ENCODE peak calls at places on chromosomes 7 and 10, in six cellular contexts. One of them, this sample, is unnamed. For H3K4me1, the result is how much of the 10 kb centered on the place peaks cover.

GRCh38 chr7:42940985-42941847 is 9.0 kb downstream of the MRPL32 start:
- DNase-seq in sigmoid colon: peak
- DNase-seq in hepatocyte: peak
- DNase-seq in mesendoderm: peak
- DNase-seq in heart right ventricle: peak
- DNase-seq in effector memory CD4-positive, alpha-beta T cell: peak
- DNase-seq in this sample: peak

GRCh38 chr10:72254891-72255568 is 18.7 kb upstream of the DDIT4 start:
- DNase-seq in sigmoid colon: peak
- DNase-seq in hepatocyte: peak
- DNase-seq in mesendoderm: peak
- DNase-seq in heart right ventricle: peak
- DNase-seq in effector memory CD4-positive, alpha-beta T cell: no peak
- DNase-seq in this sample: peak

GRCh38 chr7:135321556-135321955 is 87.9 kb downstream of the STRA8 start:
- DNase-seq in sigmoid colon: no peak
- DNase-seq in hepatocyte: no peak
- DNase-seq in mesendoderm: no peak
- DNase-seq in heart right ventricle: no peak
- DNase-seq in effector memory CD4-positive, alpha-beta T cell: no peak
- DNase-seq in this sample: no peak

GRCh38 chr10:128000660-128001059 is 93.8 kb downstream of the PTPRE start:
- DNase-seq in sigmoid colon: peak
- DNase-seq in hepatocyte: no peak
- DNase-seq in mesendoderm: no peak
- DNase-seq in heart right ventricle: peak
- DNase-seq in effector memory CD4-positive, alpha-beta T cell: no peak
- DNase-seq in this sample: no peak

GRCh38 chr7:107170051-107170661 is 1.4 kb downstream of the HBP1 start:
- DNase-seq in sigmoid colon: no peak
- DNase-seq in hepatocyte: no peak
- DNase-seq in mesendoderm: no peak
- DNase-seq in heart right ventricle: no peak
- DNase-seq in effector memory CD4-positive, alpha-beta T cell: no peak
- DNase-seq in this sample: no peak

GRCh38 chr10:117409549-117410283 is 34.5 kb upstream of the PDZD8 start:
- DNase-seq in sigmoid colon: no peak
- DNase-seq in hepatocyte: no peak
- DNase-seq in mesendoderm: no peak
- DNase-seq in heart right ventricle: no peak
- DNase-seq in effector memory CD4-positive, alpha-beta T cell: no peak
- DNase-seq in this sample: no peak

GRCh38 chr10:77144664-77145063 is 492.9 kb downstream of the KCNMA1 start:
- DNase-seq in sigmoid colon: no peak
- DNase-seq in hepatocyte: no peak
- DNase-seq in mesendoderm: no peak
- DNase-seq in heart right ventricle: no peak
- DNase-seq in effector memory CD4-positive, alpha-beta T cell: no peak
- DNase-seq in this sample: no peak

GRCh38 chr7:103687272-103687671 is 241.3 kb upstream of the SLC26A5 start:
- DNase-seq in sigmoid colon: no peak
- DNase-seq in hepatocyte: no peak
- DNase-seq in mesendoderm: no peak
- DNase-seq in heart right ventricle: no peak
- DNase-seq in effector memory CD4-positive, alpha-beta T cell: no peak
- DNase-seq in this sample: no peak

GRCh38 chr7:150855046-150855445 is 2.7 kb downstream of the AOC1 start:
- DNase-seq in sigmoid colon: peak
- DNase-seq in hepatocyte: no peak
- DNase-seq in mesendoderm: no peak
- DNase-seq in heart right ventricle: no peak
- DNase-seq in effector memory CD4-positive, alpha-beta T cell: no peak
- DNase-seq in this sample: no peak

GRCh38 chr10:79061441-79062315 is 7.1 kb upstream of the ZMIZ1 start:
- DNase-seq in sigmoid colon: peak
- DNase-seq in hepatocyte: no peak
- DNase-seq in mesendoderm: no peak
- DNase-seq in heart right ventricle: no peak
- DNase-seq in effector memory CD4-positive, alpha-beta T cell: no peak
- DNase-seq in this sample: no peak
- H3K4me1 ChIP-seq in sigmoid colon: under half
- H3K4me1 ChIP-seq in hepatocyte: under half
- H3K4me1 ChIP-seq in mesendoderm: under half
- H3K4me1 ChIP-seq in heart right ventricle: under half
- H3K4me1 ChIP-seq in effector memory CD4-positive, alpha-beta T cell: under half
- H3K4me1 ChIP-seq in this sample: under half

DNA sequence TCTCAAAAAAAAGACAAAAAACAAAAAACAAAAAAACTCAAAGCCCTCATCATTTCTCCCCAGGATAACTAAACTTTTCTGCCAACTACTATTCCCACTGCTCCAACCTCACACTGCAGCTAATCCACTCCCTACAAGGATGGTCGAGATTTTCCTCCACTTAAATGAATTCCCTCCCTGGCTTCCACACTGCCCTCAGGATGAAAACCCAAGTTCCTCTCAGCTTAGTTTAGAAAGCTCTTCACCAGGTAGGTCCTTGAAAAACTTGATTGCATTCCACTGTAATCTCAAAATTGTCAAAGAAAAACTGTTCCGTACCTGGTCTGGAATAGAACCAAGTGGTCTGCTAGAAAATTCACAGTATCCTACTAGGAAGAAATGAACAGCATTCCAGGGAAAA is 294.3 kb upstream of the KLF14 start:
- DNase-seq in sigmoid colon: no peak
- DNase-seq in hepatocyte: no peak
- DNase-seq in mesendoderm: no peak
- DNase-seq in heart right ventricle: no peak
- DNase-seq in effector memory CD4-positive, alpha-beta T cell: no peak
- DNase-seq in this sample: no peak
- H3K4me1 ChIP-seq in sigmoid colon: half or more
- H3K4me1 ChIP-seq in hepatocyte: under half
- H3K4me1 ChIP-seq in mesendoderm: under half
- H3K4me1 ChIP-seq in heart right ventricle: under half
- H3K4me1 ChIP-seq in effector memory CD4-positive, alpha-beta T cell: half or more
- H3K4me1 ChIP-seq in this sample: half or more

GRCh38 chr7:4066626-4067475 is 615.2 kb upstream of the FOXK1 start:
- DNase-seq in sigmoid colon: no peak
- DNase-seq in hepatocyte: no peak
- DNase-seq in mesendoderm: no peak
- DNase-seq in heart right ventricle: no peak
- DNase-seq in effector memory CD4-positive, alpha-beta T cell: no peak
- DNase-seq in this sample: no peak
- H3K4me1 ChIP-seq in sigmoid colon: under half
- H3K4me1 ChIP-seq in hepatocyte: under half
- H3K4me1 ChIP-seq in mesendoderm: under half
- H3K4me1 ChIP-seq in heart right ventricle: under half
- H3K4me1 ChIP-seq in effector memory CD4-positive, alpha-beta T cell: under half
- H3K4me1 ChIP-seq in this sample: under half

GRCh38 chr10:97539523-97540200 is 32.9 kb upstream of the ANKRD2 start:
- DNase-seq in sigmoid colon: peak
- DNase-seq in hepatocyte: peak
- DNase-seq in mesendoderm: peak
- DNase-seq in heart right ventricle: peak
- DNase-seq in effector memory CD4-positive, alpha-beta T cell: no peak
- DNase-seq in this sample: no peak

GRCh38 chr10:97540669-97541500 is 31.7 kb upstream of the ANKRD2 start:
- DNase-seq in sigmoid colon: peak
- DNase-seq in hepatocyte: no peak
- DNase-seq in mesendoderm: peak
- DNase-seq in heart right ventricle: no peak
- DNase-seq in effector memory CD4-positive, alpha-beta T cell: no peak
- DNase-seq in this sample: no peak

GRCh38 chr10:97538401-97538800 is 34.2 kb upstream of the ANKRD2 start:
- DNase-seq in sigmoid colon: no peak
- DNase-seq in hepatocyte: no peak
- DNase-seq in mesendoderm: no peak
- DNase-seq in heart right ventricle: no peak
- DNase-seq in effector memory CD4-positive, alpha-beta T cell: no peak
- DNase-seq in this sample: no peak

GRCh38 chr10:97537186-97537869 is 35.3 kb upstream of the ANKRD2 start:
- DNase-seq in sigmoid colon: no peak
- DNase-seq in hepatocyte: no peak
- DNase-seq in mesendoderm: no peak
- DNase-seq in heart right ventricle: no peak
- DNase-seq in effector memory CD4-positive, alpha-beta T cell: no peak
- DNase-seq in this sample: no peak

DNA sequence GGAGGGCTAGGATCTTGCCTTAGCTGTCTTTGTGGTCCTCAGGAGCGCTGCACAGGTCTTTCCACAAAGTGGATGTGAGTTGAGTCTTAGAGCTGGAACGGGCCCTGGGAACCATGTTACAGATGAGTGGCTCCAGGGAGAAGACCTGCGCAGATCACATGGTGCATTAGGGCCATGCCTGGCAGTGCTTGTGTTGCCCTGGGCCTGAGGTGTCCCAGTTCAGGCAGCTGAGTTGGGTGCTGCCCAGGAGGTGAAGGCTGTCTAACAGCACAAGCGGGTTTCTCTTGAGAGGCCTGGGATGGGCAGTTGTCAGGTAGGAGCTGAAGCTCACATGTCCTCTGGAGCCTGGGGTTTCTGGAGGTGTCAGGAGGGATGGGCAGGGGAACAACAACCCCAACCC is 33.7 kb upstream of the ANKRD2 start:
- DNase-seq in sigmoid colon: peak
- DNase-seq in hepatocyte: no peak
- DNase-seq in mesendoderm: no peak
- DNase-seq in heart right ventricle: no peak
- DNase-seq in effector memory CD4-positive, alpha-beta T cell: no peak
- DNase-seq in this sample: no peak
- H3K4me1 ChIP-seq in sigmoid colon: under half
- H3K4me1 ChIP-seq in hepatocyte: under half
- H3K4me1 ChIP-seq in mesendoderm: under half
- H3K4me1 ChIP-seq in heart right ventricle: half or more
- H3K4me1 ChIP-seq in effector memory CD4-positive, alpha-beta T cell: under half
- H3K4me1 ChIP-seq in this sample: under half

GRCh38 chr7:55651057-55651456 is 78.8 kb upstream of the VOPP1 start:
- DNase-seq in sigmoid colon: no peak
- DNase-seq in hepatocyte: no peak
- DNase-seq in mesendoderm: peak
- DNase-seq in heart right ventricle: no peak
- DNase-seq in effector memory CD4-positive, alpha-beta T cell: no peak
- DNase-seq in this sample: no peak
- H3K4me1 ChIP-seq in sigmoid colon: under half
- H3K4me1 ChIP-seq in hepatocyte: under half
- H3K4me1 ChIP-seq in mesendoderm: under half
- H3K4me1 ChIP-seq in heart right ventricle: under half
- H3K4me1 ChIP-seq in effector memory CD4-positive, alpha-beta T cell: under half
- H3K4me1 ChIP-seq in this sample: under half

DNA sequence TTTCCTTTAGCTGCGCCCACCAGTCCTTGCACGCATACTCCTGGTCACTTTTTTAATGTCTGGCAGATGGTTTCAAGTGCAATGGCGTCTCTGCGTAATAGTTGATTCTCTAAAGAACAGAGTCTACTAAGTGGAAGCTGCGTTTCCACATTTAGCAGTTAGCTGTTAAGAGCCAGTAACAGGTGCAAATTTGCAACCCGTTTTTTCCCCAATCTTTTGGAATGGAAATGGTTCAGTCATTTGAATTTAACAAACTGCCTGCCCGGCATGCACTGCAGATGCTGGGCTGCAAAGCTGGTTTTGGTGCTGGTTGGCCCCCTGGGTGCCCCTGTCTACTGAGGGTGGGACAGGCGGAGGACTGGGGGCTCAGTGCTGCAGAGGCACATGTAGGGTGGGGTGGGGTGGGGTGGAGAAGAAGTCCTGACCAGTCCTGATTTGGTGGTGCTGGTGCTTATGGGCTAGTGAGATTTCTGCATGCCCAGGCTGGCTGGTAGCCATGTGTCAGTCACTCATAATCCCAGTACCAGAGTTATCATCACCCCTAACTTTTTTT is 43.9 kb downstream of the CUX1 start:
- DNase-seq in sigmoid colon: peak
- DNase-seq in hepatocyte: no peak
- DNase-seq in mesendoderm: no peak
- DNase-seq in heart right ventricle: no peak
- DNase-seq in effector memory CD4-positive, alpha-beta T cell: no peak
- DNase-seq in this sample: no peak
- H3K4me1 ChIP-seq in sigmoid colon: half or more
- H3K4me1 ChIP-seq in hepatocyte: under half
- H3K4me1 ChIP-seq in mesendoderm: under half
- H3K4me1 ChIP-seq in heart right ventricle: half or more
- H3K4me1 ChIP-seq in effector memory CD4-positive, alpha-beta T cell: under half
- H3K4me1 ChIP-seq in this sample: under half

DNA sequence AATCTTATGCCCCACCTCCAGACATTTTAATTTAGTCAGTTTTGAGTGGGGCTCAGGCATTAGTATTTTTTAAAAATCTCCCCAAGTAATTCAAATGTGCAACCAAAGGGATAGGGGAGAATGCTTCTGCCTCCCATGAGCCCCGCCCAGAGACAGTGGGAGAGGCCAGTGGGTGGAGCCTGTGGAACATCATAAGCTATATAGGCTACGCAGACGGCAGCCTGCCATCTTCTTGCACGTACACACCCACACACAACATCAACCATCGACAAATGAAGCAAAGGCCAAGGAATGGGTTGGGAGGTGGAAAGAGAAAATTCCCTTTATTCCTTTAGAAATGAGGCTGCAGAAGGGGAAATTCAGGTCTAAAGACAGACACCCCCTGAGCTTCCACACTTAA is 25.2 kb downstream of the CREB3L2 start:
- DNase-seq in sigmoid colon: no peak
- DNase-seq in hepatocyte: no peak
- DNase-seq in mesendoderm: no peak
- DNase-seq in heart right ventricle: no peak
- DNase-seq in effector memory CD4-positive, alpha-beta T cell: no peak
- DNase-seq in this sample: no peak
- H3K4me1 ChIP-seq in sigmoid colon: half or more
- H3K4me1 ChIP-seq in hepatocyte: under half
- H3K4me1 ChIP-seq in mesendoderm: under half
- H3K4me1 ChIP-seq in heart right ventricle: half or more
- H3K4me1 ChIP-seq in effector memory CD4-positive, alpha-beta T cell: under half
- H3K4me1 ChIP-seq in this sample: under half

GRCh38 chr7:105648561-105649401 is 67.5 kb upstream of the EFCAB10 start:
- DNase-seq in sigmoid colon: peak
- DNase-seq in hepatocyte: peak
- DNase-seq in mesendoderm: peak
- DNase-seq in heart right ventricle: no peak
- DNase-seq in effector memory CD4-positive, alpha-beta T cell: no peak
- DNase-seq in this sample: no peak
- H3K4me1 ChIP-seq in sigmoid colon: under half
- H3K4me1 ChIP-seq in hepatocyte: under half
- H3K4me1 ChIP-seq in mesendoderm: under half
- H3K4me1 ChIP-seq in heart right ventricle: under half
- H3K4me1 ChIP-seq in effector memory CD4-positive, alpha-beta T cell: under half
- H3K4me1 ChIP-seq in this sample: under half

GRCh38 chr7:55555160-55555559 is 17.1 kb downstream of the VOPP1 start:
- DNase-seq in sigmoid colon: no peak
- DNase-seq in hepatocyte: no peak
- DNase-seq in mesendoderm: no peak
- DNase-seq in heart right ventricle: no peak
- DNase-seq in effector memory CD4-positive, alpha-beta T cell: no peak
- DNase-seq in this sample: no peak
- H3K4me1 ChIP-seq in sigmoid colon: under half
- H3K4me1 ChIP-seq in hepatocyte: under half
- H3K4me1 ChIP-seq in mesendoderm: under half
- H3K4me1 ChIP-seq in heart right ventricle: half or more
- H3K4me1 ChIP-seq in effector memory CD4-positive, alpha-beta T cell: under half
- H3K4me1 ChIP-seq in this sample: under half

GRCh38 chr10:79249156-79250121 is 97.8 kb upstream of the PPIF start:
- DNase-seq in sigmoid colon: no peak
- DNase-seq in hepatocyte: no peak
- DNase-seq in mesendoderm: no peak
- DNase-seq in heart right ventricle: peak
- DNase-seq in effector memory CD4-positive, alpha-beta T cell: no peak
- DNase-seq in this sample: no peak
- H3K4me1 ChIP-seq in sigmoid colon: half or more
- H3K4me1 ChIP-seq in hepatocyte: under half
- H3K4me1 ChIP-seq in mesendoderm: under half
- H3K4me1 ChIP-seq in heart right ventricle: half or more
- H3K4me1 ChIP-seq in effector memory CD4-positive, alpha-beta T cell: under half
- H3K4me1 ChIP-seq in this sample: half or more